ENCODE peak calls at places on chromosome 21, in seven cellular contexts. J, O, C, T, A, X and D are unnamed samples.

GRCh38 chr21:34612056-34612455 is 2.9 kb downstream of the RCAN1 start:
- DNase-seq in J (no peak), O (no peak), C (no peak), T (no peak), A (no peak), X (no peak), D (no peak)

GRCh38 chr21:44949161-44950015 is 9.6 kb downstream of the SLX9 start:
- DNase-seq in J (peak), O (peak), C (peak), T (peak), A (no peak), X (no peak), D (peak)

GRCh38 chr21:41933259-41934079 is 20.3 kb downstream of the C2CD2 start:
- DNase-seq in J (no peak), O (no peak), C (no peak), T (no peak), A (no peak), X (no peak), D (no peak)

GRCh38 chr21:16842716-16843115 is 670.1 kb upstream of the CXADR start:
- DNase-seq in J (no peak), O (no peak), C (peak), T (no peak), A (no peak), X (no peak), D (peak)

GRCh38 chr21:41508415-41509205 is 652 bp upstream of the TMPRSS2 start:
- DNase-seq in J (no peak), O (no peak), C (no peak), T (no peak), A (no peak), X (no peak), D (no peak)

GRCh38 chr21:34722684-34723300 is 54.0 kb downstream of the CLIC6 start:
- DNase-seq in J (no peak), O (peak), C (no peak), T (no peak), A (no peak), X (peak), D (no peak)

GRCh38 chr21:42744520-42745445 is 91.4 kb downstream of the PDE9A start:
- DNase-seq in J (no peak), O (no peak), C (no peak), T (no peak), A (no peak), X (no peak), D (no peak)

GRCh38 chr21:16330340-16331319 is 600.8 kb downstream of the USP25 start:
- DNase-seq in J (no peak), O (no peak), C (peak), T (peak), A (peak), X (peak), D (peak)

GRCh38 chr21:38982096-38982495 is 176.4 kb downstream of the ETS2 start:
- DNase-seq in J (no peak), O (no peak), C (no peak), T (no peak), A (no peak), X (no peak), D (no peak)

GRCh38 chr21:31316072-31316471 is 28.0 kb downstream of the TIAM1 start:
- DNase-seq in J (no peak), O (no peak), C (no peak), T (no peak), A (no peak), X (no peak), D (no peak)

GRCh38 chr21:30590297-30590696 is at the start of gene KRTAP22-2:
- DNase-seq in J (no peak), O (no peak), C (no peak), T (no peak), A (no peak), X (no peak), D (no peak)

GRCh38 chr21:44423312-44423821 is 31.9 kb upstream of the LRRC3 start:
- DNase-seq in J (no peak), O (no peak), C (no peak), T (no peak), A (no peak), X (no peak), D (no peak)

GRCh38 chr21:15138475-15138874 is 73.7 kb upstream of the NRIP1 start:
- DNase-seq in J (peak), O (no peak), C (no peak), T (no peak), A (no peak), X (peak), D (no peak)

GRCh38 chr21:45292399-45293213 is 4.9 kb upstream of the POFUT2 start:
- DNase-seq in J (peak), O (peak), C (peak), T (peak), A (no peak), X (peak), D (peak)

GRCh38 chr21:16186742-16187141 is 457.0 kb downstream of the USP25 start:
- DNase-seq in J (no peak), O (no peak), C (no peak), T (no peak), A (no peak), X (no peak), D (no peak)

GRCh38 chr21:36700961-36701911 is 2.3 kb downstream of the SIM2 start:
- DNase-seq in J (no peak), O (peak), C (no peak), T (no peak), A (no peak), X (no peak), D (no peak)

GRCh38 chr21:32712043-32712442 is 15.8 kb downstream of the SYNJ1 start:
- DNase-seq in J (no peak), O (no peak), C (peak), T (no peak), A (no peak), X (no peak), D (no peak)

GRCh38 chr21:26177187-26177586 is 6.6 kb upstream of the APP start:
- DNase-seq in J (no peak), O (no peak), C (peak), T (no peak), A (no peak), X (no peak), D (peak)

GRCh38 chr21:16455526-16455925 is 725.7 kb downstream of the USP25 start:
- DNase-seq in J (no peak), O (no peak), C (peak), T (no peak), A (no peak), X (no peak), D (no peak)

GRCh38 chr21:45155910-45156309 is 81.5 kb downstream of the ADARB1 start:
- DNase-seq in J (no peak), O (no peak), C (no peak), T (no peak), A (no peak), X (no peak), D (no peak)

GRCh38 chr21:17636711-17637110 is 24.0 kb upstream of the BTG3 start:
- DNase-seq in J (peak), O (no peak), C (no peak), T (no peak), A (no peak), X (no peak), D (no peak)